ENCODE peak calls at places on chromosome 19, in six cellular contexts. U is lung; Y is pancreas; A is mucosa of descending colon; X is CD4-positive, alpha-beta memory T cell; H is colonic mucosa. K is an unnamed sample.

GRCh38 chr19:3250675-3251074 is 26.2 kb downstream of the CELF5 start:
- DNase-seq in U (no peak), Y (no peak), A (no peak), X (no peak), H (peak; percentile 30), K (no peak)

GRCh38 chr19:35109395-35110112 is 6.1 kb upstream of the FXYD3 start:
- DNase-seq in U (no peak), Y (no peak), A (no peak), X (no peak), H (no peak), K (no peak)

GRCh38 chr19:8635422-8635821 is 5.0 kb downstream of the NFILZ start:
- DNase-seq in U (no peak), Y (no peak), A (no peak), X (no peak), H (no peak), K (no peak)

GRCh38 chr19:47729799-47730520 is 15.4 kb upstream of the NOP53 start:
- DNase-seq in U (peak; percentile 91), Y (peak; percentile 89), A (peak; percentile 75), X (no peak), H (peak; percentile 75), K (no peak)

GRCh38 chr19:5478241-5478924 is 23.2 kb downstream of the ZNRF4 start:
- DNase-seq in U (no peak), Y (no peak), A (no peak), X (no peak), H (no peak), K (no peak)

GRCh38 chr19:17469092-17469370 is 1.3 kb upstream of the SLC27A1 start:
- DNase-seq in U (no peak), Y (no peak), A (no peak), X (no peak), H (no peak), K (no peak)

GRCh38 chr19:13029893-13030292 is 34.6 kb downstream of the NFIX start:
- DNase-seq in U (no peak), Y (no peak), A (no peak), X (no peak), H (no peak), K (no peak)

GRCh38 chr19:15891434-15891833 is 6.4 kb downstream of the CYP4F2 start:
- DNase-seq in U (no peak), Y (no peak), A (no peak), X (no peak), H (no peak), K (no peak)

GRCh38 chr19:34985249-34986022 is 14.7 kb upstream of the GRAMD1A start:
- DNase-seq in U (peak; percentile 54), Y (peak; percentile 74), A (no peak), X (no peak), H (peak; percentile 57), K (no peak)

GRCh38 chr19:50925734-50926133 is 14.5 kb upstream of the KLK4 start:
- DNase-seq in U (no peak), Y (no peak), A (no peak), X (no peak), H (no peak), K (no peak)

GRCh38 chr19:49421039-49421877 is 2.0 kb downstream of the PTH2 start:
- DNase-seq in U (peak; percentile 72), Y (peak; percentile 52), A (no peak), X (peak; percentile 24), H (peak; percentile 56), K (no peak)

GRCh38 chr19:45973564-45974338 is at the start of gene NOVA2:
- DNase-seq in U (peak; percentile 46), Y (peak; percentile 28), A (peak; percentile 57), X (no peak), H (peak; percentile 33), K (no peak)

GRCh38 chr19:18086590-18087138 is at the start of gene IL12RB1:
- DNase-seq in U (no peak), Y (no peak), A (no peak), X (peak; percentile 75), H (no peak), K (no peak)

GRCh38 chr19:8681345-8682021 is 17.1 kb downstream of the ACTL9 start:
- DNase-seq in U (no peak), Y (no peak), A (no peak), X (no peak), H (no peak), K (no peak)

GRCh38 chr19:18543814-18544475 is 572 bp upstream of the FKBP8 start:
- DNase-seq in U (peak; percentile 66), Y (peak; percentile 52), A (peak; percentile 82), X (peak; percentile 84), H (peak; percentile 92), K (no peak)

GRCh38 chr19:42410371-42410770 is 16.8 kb downstream of the LIPE start:
- DNase-seq in U (no peak), Y (no peak), A (no peak), X (no peak), H (no peak), K (no peak)

GRCh38 chr19:4361152-4362037 is 18.0 kb downstream of the MPND start:
- DNase-seq in U (no peak), Y (no peak), A (no peak), X (no peak), H (no peak), K (no peak)

GRCh38 chr19:418761-419632 is 10.1 kb upstream of the C2CD4C start:
- DNase-seq in U (no peak), Y (no peak), A (peak; percentile 41), X (no peak), H (no peak), K (no peak)

GRCh38 chr19:42468273-42468796 is 25.6 kb upstream of the CXCL17 start:
- DNase-seq in U (no peak), Y (no peak), A (peak; percentile 59), X (no peak), H (peak; percentile 64), K (peak; percentile 80)

GRCh38 chr19:17544418-17544817 is 11.0 kb upstream of the COLGALT1 start:
- DNase-seq in U (no peak), Y (no peak), A (no peak), X (no peak), H (no peak), K (no peak)

DNA sequence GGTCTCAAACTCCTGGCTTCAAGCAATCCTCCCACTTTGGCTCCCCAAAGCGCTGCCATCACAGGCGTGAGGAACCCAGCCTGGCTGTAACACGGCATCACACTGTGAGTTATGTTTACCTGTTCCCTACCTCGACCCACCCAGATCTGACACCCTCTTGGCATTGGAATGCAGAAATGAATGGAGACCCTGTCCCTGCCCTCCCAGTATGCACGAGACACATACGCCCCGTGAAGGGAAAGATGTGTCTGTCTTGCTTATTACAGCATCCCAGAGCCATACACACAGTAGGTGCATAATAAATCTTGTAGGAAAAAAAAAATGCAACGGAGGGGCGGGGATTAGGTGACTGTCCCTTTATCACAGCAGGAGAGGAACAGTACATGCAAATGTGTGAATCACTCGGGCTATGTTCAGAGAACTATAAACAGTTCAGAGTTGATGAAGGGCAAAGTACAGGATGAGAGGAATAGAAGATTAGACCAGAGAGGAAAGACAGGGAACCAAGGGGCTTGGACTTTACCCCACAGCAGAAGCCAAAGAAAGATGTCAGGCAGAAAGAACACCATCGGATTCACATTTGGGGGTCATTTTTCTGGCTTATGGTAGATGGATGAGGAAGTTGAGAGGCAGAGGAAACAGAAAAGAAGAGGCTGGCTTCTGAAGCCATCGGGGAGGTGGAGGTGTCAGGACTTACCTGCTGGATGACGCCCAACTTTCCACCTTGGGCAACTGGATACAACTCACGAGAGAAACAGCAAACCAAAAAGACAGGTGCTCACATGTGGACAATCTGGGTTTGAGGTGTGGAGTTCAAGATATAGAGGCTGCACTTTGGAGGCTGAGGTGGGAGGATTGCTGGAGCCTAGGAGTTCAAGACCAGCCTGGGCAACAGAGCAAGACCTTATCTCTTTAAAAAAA is 94.3 kb downstream of the INSR start:
- DNase-seq in U (no peak), Y (peak; percentile 63), A (peak; percentile 60), X (no peak), H (peak; percentile 77), K (no peak)
- H3K4me3 ChIP-seq in U (no peak overlapping the region), Y (peak overlapping the region; percentile 0), A (no peak overlapping the region), X (no peak overlapping the region), H (no peak overlapping the region), K (no peak overlapping the region)

GRCh38 chr19:11052391-11052790 is 36.9 kb upstream of the LDLR start:
- DNase-seq in U (no peak), Y (no peak), A (no peak), X (no peak), H (no peak), K (no peak)
- H3K4me3 ChIP-seq in U (no peak overlapping the region), Y (no peak overlapping the region), A (no peak overlapping the region), X (no peak overlapping the region), H (no peak overlapping the region), K (no peak overlapping the region)

GRCh38 chr19:2055871-2056809 is 5.1 kb upstream of the MKNK2 start:
- DNase-seq in U (peak; percentile 57), Y (peak; percentile 42), A (peak; percentile 74), X (no peak), H (peak; percentile 73), K (no peak)
- H3K4me3 ChIP-seq in U (no peak overlapping the region), Y (no peak overlapping the region), A (no peak overlapping the region), X (no peak overlapping the region), H (no peak overlapping the region), K (no peak overlapping the region)

GRCh38 chr19:29263305-29264080 is 50.5 kb upstream of the UQCRFS1 start:
- DNase-seq in U (no peak), Y (no peak), A (no peak), X (peak; percentile 29), H (peak; percentile 49), K (no peak)

GRCh38 chr19:29266603-29267002 is 53.7 kb upstream of the UQCRFS1 start:
- DNase-seq in U (no peak), Y (no peak), A (no peak), X (no peak), H (no peak), K (no peak)

GRCh38 chr19:29266001-29266400 is 53.0 kb upstream of the UQCRFS1 start:
- DNase-seq in U (no peak), Y (no peak), A (no peak), X (no peak), H (no peak), K (no peak)

GRCh38 chr19:29265436-29265835 is 52.5 kb upstream of the UQCRFS1 start:
- DNase-seq in U (no peak), Y (no peak), A (no peak), X (no peak), H (no peak), K (no peak)

DNA sequence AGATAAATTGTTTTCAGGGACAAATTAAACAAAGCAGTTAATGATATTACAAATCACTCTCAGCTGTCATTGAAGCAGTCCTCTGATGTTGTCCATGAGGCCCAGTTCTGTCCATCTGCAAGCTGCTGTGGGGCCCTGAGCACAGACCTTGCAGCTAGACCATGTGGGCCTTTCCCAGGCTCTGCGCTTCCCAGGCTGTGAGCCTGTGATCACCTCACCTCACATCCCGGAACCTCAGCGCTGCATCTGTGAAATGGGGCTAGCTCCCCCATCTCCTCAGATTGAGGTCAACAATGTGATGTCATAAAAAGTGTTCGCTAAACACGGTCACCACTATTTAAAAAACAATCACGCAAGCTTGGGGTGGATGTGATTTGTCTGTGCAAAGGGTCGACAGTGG is 51.9 kb upstream of the UQCRFS1 start:
- DNase-seq in U (no peak), Y (no peak), A (no peak), X (no peak), H (no peak), K (no peak)
- H3K4me3 ChIP-seq in U (no peak overlapping the region), Y (no peak overlapping the region), A (no peak overlapping the region), X (no peak overlapping the region), H (no peak overlapping the region), K (no peak overlapping the region)